ENCODE peak calls at places on chromosomes 3 and 15, in ten cellular contexts. One of them, this sample, is unnamed.

GRCh38 chr3:141686477-141687280 is 51.4 kb upstream of the RNF7 start:
- DNase-seq in mucosa of descending colon: peak
- DNase-seq in PC-3: peak
- DNase-seq in HCEC 1CT: peak
- DNase-seq in SJSA1: peak
- DNase-seq in epithelial cell of proximal tubule: peak
- DNase-seq in activated CD8-positive, alpha-beta memory T cell treated with anti-CD3 and anti-CD28 coated beads for 24 hours: no peak
- DNase-seq in DMS153: peak
- DNase-seq in NCI-H1048: no peak
- DNase-seq in cardiac fibroblast: peak
- DNase-seq in this sample: no peak

GRCh38 chr15:40309344-40309862 is 1.7 kb upstream of the PLCB2 start:
- DNase-seq in mucosa of descending colon: peak
- DNase-seq in PC-3: no peak
- DNase-seq in HCEC 1CT: no peak
- DNase-seq in SJSA1: no peak
- DNase-seq in epithelial cell of proximal tubule: no peak
- DNase-seq in activated CD8-positive, alpha-beta memory T cell treated with anti-CD3 and anti-CD28 coated beads for 24 hours: no peak
- DNase-seq in DMS153: no peak
- DNase-seq in NCI-H1048: no peak
- DNase-seq in cardiac fibroblast: no peak
- DNase-seq in this sample: no peak

GRCh38 chr3:10977864-10978510 is 14.6 kb upstream of the SLC6A1 start:
- DNase-seq in mucosa of descending colon: no peak
- DNase-seq in PC-3: no peak
- DNase-seq in HCEC 1CT: peak
- DNase-seq in SJSA1: no peak
- DNase-seq in epithelial cell of proximal tubule: no peak
- DNase-seq in activated CD8-positive, alpha-beta memory T cell treated with anti-CD3 and anti-CD28 coated beads for 24 hours: no peak
- DNase-seq in DMS153: no peak
- DNase-seq in NCI-H1048: no peak
- DNase-seq in cardiac fibroblast: peak
- DNase-seq in this sample: no peak

GRCh38 chr3:129984124-129984523 is 9.6 kb downstream of the TRH start:
- DNase-seq in mucosa of descending colon: no peak
- DNase-seq in PC-3: no peak
- DNase-seq in HCEC 1CT: no peak
- DNase-seq in SJSA1: no peak
- DNase-seq in epithelial cell of proximal tubule: no peak
- DNase-seq in activated CD8-positive, alpha-beta memory T cell treated with anti-CD3 and anti-CD28 coated beads for 24 hours: no peak
- DNase-seq in DMS153: no peak
- DNase-seq in NCI-H1048: no peak
- DNase-seq in cardiac fibroblast: peak
- DNase-seq in this sample: no peak

GRCh38 chr3:121529308-121529707 is 16.5 kb downstream of the POLQ start:
- DNase-seq in mucosa of descending colon: no peak
- DNase-seq in PC-3: peak
- DNase-seq in HCEC 1CT: peak
- DNase-seq in SJSA1: no peak
- DNase-seq in epithelial cell of proximal tubule: no peak
- DNase-seq in activated CD8-positive, alpha-beta memory T cell treated with anti-CD3 and anti-CD28 coated beads for 24 hours: no peak
- DNase-seq in DMS153: no peak
- DNase-seq in NCI-H1048: no peak
- DNase-seq in cardiac fibroblast: peak
- DNase-seq in this sample: no peak

GRCh38 chr3:116445291-116445841 is at the start of gene LSAMP:
- DNase-seq in mucosa of descending colon: no peak
- DNase-seq in PC-3: no peak
- DNase-seq in HCEC 1CT: no peak
- DNase-seq in SJSA1: no peak
- DNase-seq in epithelial cell of proximal tubule: no peak
- DNase-seq in activated CD8-positive, alpha-beta memory T cell treated with anti-CD3 and anti-CD28 coated beads for 24 hours: no peak
- DNase-seq in DMS153: peak
- DNase-seq in NCI-H1048: no peak
- DNase-seq in cardiac fibroblast: no peak
- DNase-seq in this sample: no peak

GRCh38 chr3:194489736-194490612 is 3.2 kb upstream of the ATP13A3 start:
- DNase-seq in mucosa of descending colon: no peak
- DNase-seq in PC-3: peak
- DNase-seq in HCEC 1CT: peak
- DNase-seq in SJSA1: no peak
- DNase-seq in epithelial cell of proximal tubule: no peak
- DNase-seq in activated CD8-positive, alpha-beta memory T cell treated with anti-CD3 and anti-CD28 coated beads for 24 hours: no peak
- DNase-seq in DMS153: no peak
- DNase-seq in NCI-H1048: no peak
- DNase-seq in cardiac fibroblast: peak
- DNase-seq in this sample: no peak

GRCh38 chr3:52141751-52142150 is 12.5 kb downstream of the POC1A start:
- DNase-seq in mucosa of descending colon: no peak
- DNase-seq in PC-3: no peak
- DNase-seq in HCEC 1CT: no peak
- DNase-seq in SJSA1: no peak
- DNase-seq in epithelial cell of proximal tubule: no peak
- DNase-seq in activated CD8-positive, alpha-beta memory T cell treated with anti-CD3 and anti-CD28 coated beads for 24 hours: no peak
- DNase-seq in DMS153: no peak
- DNase-seq in NCI-H1048: no peak
- DNase-seq in cardiac fibroblast: no peak
- DNase-seq in this sample: no peak

GRCh38 chr3:27311400-27311799 is 57.8 kb downstream of the NEK10 start:
- DNase-seq in mucosa of descending colon: no peak
- DNase-seq in PC-3: peak
- DNase-seq in HCEC 1CT: peak
- DNase-seq in SJSA1: peak
- DNase-seq in epithelial cell of proximal tubule: peak
- DNase-seq in activated CD8-positive, alpha-beta memory T cell treated with anti-CD3 and anti-CD28 coated beads for 24 hours: no peak
- DNase-seq in DMS153: no peak
- DNase-seq in NCI-H1048: no peak
- DNase-seq in cardiac fibroblast: peak
- DNase-seq in this sample: peak

GRCh38 chr3:184110316-184110725 is 13.5 kb downstream of the HTR3E start:
- DNase-seq in mucosa of descending colon: no peak
- DNase-seq in PC-3: peak
- DNase-seq in HCEC 1CT: peak
- DNase-seq in SJSA1: peak
- DNase-seq in epithelial cell of proximal tubule: peak
- DNase-seq in activated CD8-positive, alpha-beta memory T cell treated with anti-CD3 and anti-CD28 coated beads for 24 hours: no peak
- DNase-seq in DMS153: no peak
- DNase-seq in NCI-H1048: no peak
- DNase-seq in cardiac fibroblast: peak
- DNase-seq in this sample: no peak

GRCh38 chr3:98906230-98906629 is 4.7 kb upstream of the DCBLD2 start:
- DNase-seq in mucosa of descending colon: no peak
- DNase-seq in PC-3: peak
- DNase-seq in HCEC 1CT: peak
- DNase-seq in SJSA1: no peak
- DNase-seq in epithelial cell of proximal tubule: no peak
- DNase-seq in activated CD8-positive, alpha-beta memory T cell treated with anti-CD3 and anti-CD28 coated beads for 24 hours: no peak
- DNase-seq in DMS153: no peak
- DNase-seq in NCI-H1048: no peak
- DNase-seq in cardiac fibroblast: peak
- DNase-seq in this sample: no peak

GRCh38 chr3:136919799-136920580 is 37.8 kb upstream of the IL20RB start:
- DNase-seq in mucosa of descending colon: no peak
- DNase-seq in PC-3: no peak
- DNase-seq in HCEC 1CT: no peak
- DNase-seq in SJSA1: no peak
- DNase-seq in epithelial cell of proximal tubule: no peak
- DNase-seq in activated CD8-positive, alpha-beta memory T cell treated with anti-CD3 and anti-CD28 coated beads for 24 hours: no peak
- DNase-seq in DMS153: no peak
- DNase-seq in NCI-H1048: no peak
- DNase-seq in cardiac fibroblast: peak
- DNase-seq in this sample: no peak

GRCh38 chr15:58269455-58270414 is 131.6 kb downstream of the AQP9 start:
- DNase-seq in mucosa of descending colon: peak
- DNase-seq in PC-3: peak
- DNase-seq in HCEC 1CT: peak
- DNase-seq in SJSA1: peak
- DNase-seq in epithelial cell of proximal tubule: no peak
- DNase-seq in activated CD8-positive, alpha-beta memory T cell treated with anti-CD3 and anti-CD28 coated beads for 24 hours: peak
- DNase-seq in DMS153: no peak
- DNase-seq in NCI-H1048: no peak
- DNase-seq in cardiac fibroblast: peak
- DNase-seq in this sample: no peak

GRCh38 chr3:46662771-46663551 is 30.5 kb downstream of the ALS2CL start:
- DNase-seq in mucosa of descending colon: no peak
- DNase-seq in PC-3: no peak
- DNase-seq in HCEC 1CT: peak
- DNase-seq in SJSA1: peak
- DNase-seq in epithelial cell of proximal tubule: peak
- DNase-seq in activated CD8-positive, alpha-beta memory T cell treated with anti-CD3 and anti-CD28 coated beads for 24 hours: no peak
- DNase-seq in DMS153: no peak
- DNase-seq in NCI-H1048: no peak
- DNase-seq in cardiac fibroblast: peak
- DNase-seq in this sample: no peak

GRCh38 chr3:12363397-12364195 is 74.7 kb downstream of the PPARG start:
- DNase-seq in mucosa of descending colon: no peak
- DNase-seq in PC-3: no peak
- DNase-seq in HCEC 1CT: no peak
- DNase-seq in SJSA1: no peak
- DNase-seq in epithelial cell of proximal tubule: no peak
- DNase-seq in activated CD8-positive, alpha-beta memory T cell treated with anti-CD3 and anti-CD28 coated beads for 24 hours: no peak
- DNase-seq in DMS153: no peak
- DNase-seq in NCI-H1048: no peak
- DNase-seq in cardiac fibroblast: no peak
- DNase-seq in this sample: no peak

GRCh38 chr15:77592768-77593167 is 39.9 kb downstream of the LINGO1 start:
- DNase-seq in mucosa of descending colon: no peak
- DNase-seq in PC-3: no peak
- DNase-seq in HCEC 1CT: no peak
- DNase-seq in SJSA1: no peak
- DNase-seq in epithelial cell of proximal tubule: no peak
- DNase-seq in activated CD8-positive, alpha-beta memory T cell treated with anti-CD3 and anti-CD28 coated beads for 24 hours: no peak
- DNase-seq in DMS153: no peak
- DNase-seq in NCI-H1048: no peak
- DNase-seq in cardiac fibroblast: no peak
- DNase-seq in this sample: no peak

GRCh38 chr15:51649659-51650521 is 27.3 kb upstream of the DMXL2 start:
- DNase-seq in mucosa of descending colon: no peak
- DNase-seq in PC-3: peak
- DNase-seq in HCEC 1CT: peak
- DNase-seq in SJSA1: no peak
- DNase-seq in epithelial cell of proximal tubule: peak
- DNase-seq in activated CD8-positive, alpha-beta memory T cell treated with anti-CD3 and anti-CD28 coated beads for 24 hours: peak
- DNase-seq in DMS153: peak
- DNase-seq in NCI-H1048: peak
- DNase-seq in cardiac fibroblast: peak
- DNase-seq in this sample: peak

GRCh38 chr3:58585005-58585786 is 8.0 kb upstream of the FAM107A start:
- DNase-seq in mucosa of descending colon: peak
- DNase-seq in PC-3: peak
- DNase-seq in HCEC 1CT: peak
- DNase-seq in SJSA1: peak
- DNase-seq in epithelial cell of proximal tubule: no peak
- DNase-seq in activated CD8-positive, alpha-beta memory T cell treated with anti-CD3 and anti-CD28 coated beads for 24 hours: peak
- DNase-seq in DMS153: no peak
- DNase-seq in NCI-H1048: peak
- DNase-seq in cardiac fibroblast: peak
- DNase-seq in this sample: no peak

GRCh38 chr3:67901681-67902080 is 247.3 kb upstream of the SUCLG2 start:
- DNase-seq in mucosa of descending colon: no peak
- DNase-seq in PC-3: peak
- DNase-seq in HCEC 1CT: no peak
- DNase-seq in SJSA1: no peak
- DNase-seq in epithelial cell of proximal tubule: no peak
- DNase-seq in activated CD8-positive, alpha-beta memory T cell treated with anti-CD3 and anti-CD28 coated beads for 24 hours: no peak
- DNase-seq in DMS153: no peak
- DNase-seq in NCI-H1048: no peak
- DNase-seq in cardiac fibroblast: no peak
- DNase-seq in this sample: no peak

GRCh38 chr3:195906865-195907729 is 1.3 kb downstream of the TNK2 start:
- DNase-seq in mucosa of descending colon: peak
- DNase-seq in PC-3: peak
- DNase-seq in HCEC 1CT: no peak
- DNase-seq in SJSA1: no peak
- DNase-seq in epithelial cell of proximal tubule: no peak
- DNase-seq in activated CD8-positive, alpha-beta memory T cell treated with anti-CD3 and anti-CD28 coated beads for 24 hours: peak
- DNase-seq in DMS153: peak
- DNase-seq in NCI-H1048: no peak
- DNase-seq in cardiac fibroblast: no peak
- DNase-seq in this sample: no peak

GRCh38 chr15:36879568-36880225 is 220.7 kb downstream of the MEIS2 start:
- DNase-seq in mucosa of descending colon: no peak
- DNase-seq in PC-3: no peak
- DNase-seq in HCEC 1CT: no peak
- DNase-seq in SJSA1: no peak
- DNase-seq in epithelial cell of proximal tubule: no peak
- DNase-seq in activated CD8-positive, alpha-beta memory T cell treated with anti-CD3 and anti-CD28 coated beads for 24 hours: no peak
- DNase-seq in DMS153: no peak
- DNase-seq in NCI-H1048: no peak
- DNase-seq in cardiac fibroblast: no peak
- DNase-seq in this sample: no peak

GRCh38 chr3:3177861-3178497 is 1.5 kb downstream of the CRBN start:
- DNase-seq in mucosa of descending colon: no peak
- DNase-seq in PC-3: peak
- DNase-seq in HCEC 1CT: no peak
- DNase-seq in SJSA1: no peak
- DNase-seq in epithelial cell of proximal tubule: no peak
- DNase-seq in activated CD8-positive, alpha-beta memory T cell treated with anti-CD3 and anti-CD28 coated beads for 24 hours: no peak
- DNase-seq in DMS153: no peak
- DNase-seq in NCI-H1048: no peak
- DNase-seq in cardiac fibroblast: peak
- DNase-seq in this sample: no peak

GRCh38 chr15:39555885-39556284 is 25.0 kb upstream of the THBS1 start:
- DNase-seq in mucosa of descending colon: no peak
- DNase-seq in PC-3: no peak
- DNase-seq in HCEC 1CT: no peak
- DNase-seq in SJSA1: no peak
- DNase-seq in epithelial cell of proximal tubule: no peak
- DNase-seq in activated CD8-positive, alpha-beta memory T cell treated with anti-CD3 and anti-CD28 coated beads for 24 hours: no peak
- DNase-seq in DMS153: peak
- DNase-seq in NCI-H1048: no peak
- DNase-seq in cardiac fibroblast: no peak
- DNase-seq in this sample: no peak

GRCh38 chr3:182862159-182862860 is 69.0 kb downstream of the ATP11B start:
- DNase-seq in mucosa of descending colon: no peak
- DNase-seq in PC-3: no peak
- DNase-seq in HCEC 1CT: no peak
- DNase-seq in SJSA1: no peak
- DNase-seq in epithelial cell of proximal tubule: no peak
- DNase-seq in activated CD8-positive, alpha-beta memory T cell treated with anti-CD3 and anti-CD28 coated beads for 24 hours: no peak
- DNase-seq in DMS153: no peak
- DNase-seq in NCI-H1048: no peak
- DNase-seq in cardiac fibroblast: no peak
- DNase-seq in this sample: no peak

GRCh38 chr15:100913961-100914360 is 5.2 kb upstream of the LRRK1 start:
- DNase-seq in mucosa of descending colon: no peak
- DNase-seq in PC-3: peak
- DNase-seq in HCEC 1CT: no peak
- DNase-seq in SJSA1: no peak
- DNase-seq in epithelial cell of proximal tubule: no peak
- DNase-seq in activated CD8-positive, alpha-beta memory T cell treated with anti-CD3 and anti-CD28 coated beads for 24 hours: no peak
- DNase-seq in DMS153: no peak
- DNase-seq in NCI-H1048: no peak
- DNase-seq in cardiac fibroblast: no peak
- DNase-seq in this sample: no peak